ENCODE peak calls at places on chromosomes 11 and 22, in eight cellular contexts. S is A549, J is transverse colon, I is Caco-2, E is AG04450, L is fibroblast of pulmonary artery, Y is mesothelial cell of epicardium, Q is chondrocyte. X is an unnamed sample.

GRCh38 chr11:13487661-13488030 is 8.2 kb downstream of the PTH start:
- DNase-seq in S (peak; percentile 49), J (no peak), I (peak; percentile 59), E (no peak), L (peak; percentile 21), Y (no peak), Q (no peak), X (no peak)

GRCh38 chr11:117859713-117860112 is 16.7 kb downstream of the FXYD6 start:
- DNase-seq in S (no peak), J (no peak), I (no peak), E (no peak), L (no peak), Y (no peak), Q (no peak), X (no peak)

GRCh38 chr11:123580137-123580536 is 74.3 kb downstream of the SCN3B start:
- DNase-seq in S (no peak), J (no peak), I (no peak), E (no peak), L (no peak), Y (no peak), Q (no peak), X (no peak)

GRCh38 chr11:118078972-118079411 is 2.1 kb downstream of the TMPRSS4 start:
- DNase-seq in S (no peak), J (peak; percentile 49), I (peak; percentile 66), E (no peak), L (no peak), Y (no peak), Q (no peak), X (no peak)

GRCh38 chr11:31397239-31397834 is 27.7 kb downstream of the DNAJC24 start:
- DNase-seq in S (peak; percentile 5), J (no peak), I (no peak), E (no peak), L (peak; percentile 43), Y (no peak), Q (no peak), X (peak; percentile 21)

GRCh38 chr11:70108250-70108649 is 30.1 kb downstream of the ANO1 start:
- DNase-seq in S (no peak), J (no peak), I (no peak), E (peak; percentile 43), L (no peak), Y (no peak), Q (no peak), X (no peak)

GRCh38 chr22:31893460-31893859 is 50.9 kb upstream of the YWHAH start:
- DNase-seq in S (no peak), J (no peak), I (no peak), E (no peak), L (no peak), Y (no peak), Q (no peak), X (no peak)

GRCh38 chr11:2528301-2529050 is 83.7 kb downstream of the KCNQ1 start:
- DNase-seq in S (no peak), J (peak; percentile 32), I (peak; percentile 38), E (no peak), L (no peak), Y (peak; percentile 15), Q (peak; percentile 83), X (no peak)

GRCh38 chr22:29048822-29049654 is 12.6 kb downstream of the C22orf31 start:
- DNase-seq in S (no peak), J (no peak), I (no peak), E (no peak), L (no peak), Y (no peak), Q (no peak), X (no peak)

GRCh38 chr11:59669611-59670009 is 773 bp upstream of the PATL1 start:
- DNase-seq in S (no peak), J (peak; percentile 42), I (no peak), E (no peak), L (peak; percentile 78), Y (no peak), Q (no peak), X (no peak)

GRCh38 chr11:37946155-37946766 is 1348.2 kb upstream of the RAG2 start:
- DNase-seq in S (no peak), J (peak; percentile 12), I (no peak), E (peak; percentile 7), L (peak; percentile 76), Y (no peak), Q (no peak), X (no peak)

GRCh38 chr11:2824851-2825250 is 60.7 kb downstream of the CDKN1C start:
- DNase-seq in S (no peak), J (no peak), I (no peak), E (no peak), L (no peak), Y (no peak), Q (no peak), X (no peak)

GRCh38 chr22:18032455-18033101 is 8.2 kb upstream of the MICAL3 start:
- DNase-seq in S (no peak), J (no peak), I (no peak), E (no peak), L (peak; percentile 39), Y (no peak), Q (no peak), X (no peak)

GRCh38 chr11:57663975-57664374 is 3.9 kb upstream of the ZDHHC5 start:
- DNase-seq in S (no peak), J (no peak), I (no peak), E (no peak), L (no peak), Y (no peak), Q (no peak), X (no peak)

GRCh38 chr11:57662893-57663292 is 5.0 kb upstream of the ZDHHC5 start:
- DNase-seq in S (no peak), J (no peak), I (peak; percentile 60), E (no peak), L (no peak), Y (no peak), Q (no peak), X (no peak)

GRCh38 chr11:57668467-57668890 is 565 bp downstream of the ZDHHC5 start:
- DNase-seq in S (no peak), J (peak; percentile 40), I (no peak), E (no peak), L (no peak), Y (no peak), Q (no peak), X (no peak)

GRCh38 chr11:57667065-57667714 is 724 bp upstream of the ZDHHC5 start:
- DNase-seq in S (peak; percentile 96), J (peak; percentile 96), I (peak; percentile 99), E (peak; percentile 99), L (peak; percentile 100), Y (peak; percentile 91), Q (peak; percentile 97), X (peak; percentile 95)

DNA sequence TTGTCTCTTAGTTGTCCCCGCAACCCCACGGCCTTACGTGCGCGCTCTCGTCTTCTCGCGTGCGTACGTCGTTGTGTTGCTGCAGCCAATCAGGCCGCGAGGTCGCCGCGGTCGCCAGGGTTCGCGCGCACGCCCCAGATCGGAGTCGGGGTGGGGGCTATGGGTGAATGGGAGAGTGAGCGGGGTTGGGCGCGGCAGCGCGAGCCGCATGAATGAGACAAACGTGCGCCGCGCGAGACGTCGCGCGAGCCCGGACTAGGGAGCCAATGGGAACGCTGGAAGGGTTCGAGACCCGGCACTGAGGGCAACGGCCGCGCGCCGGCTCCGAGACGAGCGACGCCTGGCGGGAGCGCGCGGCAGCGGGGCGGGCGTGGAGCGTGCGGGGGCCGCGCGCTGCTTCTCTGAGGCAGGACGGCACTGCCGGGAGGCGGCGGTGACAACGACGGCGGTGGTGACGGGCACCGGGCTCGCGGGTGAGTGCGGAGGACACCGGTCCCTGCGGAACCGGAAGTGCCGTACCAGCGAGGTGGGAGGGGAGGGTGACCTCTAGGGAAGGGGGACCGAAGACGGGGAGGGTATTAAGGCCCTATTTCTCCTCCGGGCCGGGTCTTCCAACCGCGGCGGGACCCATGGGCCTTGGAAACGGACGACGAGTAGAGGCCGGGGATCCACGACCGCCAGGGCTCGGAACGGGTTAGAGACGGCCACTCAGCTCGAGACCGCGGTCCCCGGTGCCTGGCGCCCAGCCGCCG is at the start of gene ZDHHC5:
- DNase-seq in S (peak; percentile 99), J (peak; percentile 99), I (peak; percentile 100), E (peak; percentile 100), L (peak; percentile 100), Y (peak; percentile 97), Q (peak; percentile 100), X (peak; percentile 97)
- TF ChIP-seq CTCF in S (no peak), J (peak; percentile 54), I (peak; percentile 46), E (peak; percentile 34), L (no peak), Y (peak; percentile 65), Q (peak; percentile 78), X (peak; percentile 41)

DNA sequence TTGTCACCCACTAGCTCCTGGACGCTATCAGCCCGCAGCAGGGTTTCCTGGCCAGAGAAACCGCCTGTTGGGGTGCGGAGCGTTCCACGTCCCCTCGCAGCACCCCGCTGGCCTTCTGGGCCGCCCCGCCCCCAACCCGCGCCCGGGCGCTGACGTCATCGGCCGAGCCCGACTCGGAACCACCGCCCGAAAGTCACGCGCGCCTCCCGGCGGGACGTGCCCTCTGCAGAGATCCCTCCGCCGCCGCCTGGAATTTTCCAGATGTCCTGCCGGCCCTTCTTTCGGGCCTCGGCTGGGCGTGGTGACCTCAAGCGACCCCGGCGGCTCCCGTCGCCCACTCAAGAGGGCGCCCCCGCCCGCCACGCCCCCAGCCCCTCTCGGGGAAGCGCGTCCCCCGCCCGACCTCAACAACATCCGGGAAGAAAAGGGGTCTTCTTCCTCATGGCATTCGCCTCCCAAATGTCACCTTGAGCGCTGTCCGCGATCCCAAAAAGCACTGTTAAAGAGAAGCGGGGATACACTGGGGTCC is 430 bp upstream of the NEAT1 start:
- DNase-seq in S (no peak), J (peak; percentile 99), I (peak; percentile 98), E (peak; percentile 96), L (peak; percentile 99), Y (peak; percentile 92), Q (peak; percentile 98), X (peak; percentile 78)
- TF ChIP-seq CTCF in S (peak; percentile 17), J (no peak), I (no peak), E (no peak), L (no peak), Y (no peak), Q (peak; percentile 40), X (no peak)

GRCh38 chr11:66887531-66887930 is 30.7 kb downstream of the LRFN4 start:
- DNase-seq in S (no peak), J (no peak), I (no peak), E (no peak), L (no peak), Y (no peak), Q (no peak), X (no peak)

GRCh38 chr11:66886671-66887221 is 29.9 kb downstream of the LRFN4 start:
- DNase-seq in S (peak; percentile 95), J (no peak), I (no peak), E (no peak), L (peak; percentile 66), Y (no peak), Q (no peak), X (no peak)

GRCh38 chr11:66886317-66886588 is 29.4 kb downstream of the LRFN4 start:
- DNase-seq in S (no peak), J (no peak), I (no peak), E (no peak), L (no peak), Y (no peak), Q (no peak), X (no peak)

GRCh38 chr11:66884443-66884842 is 27.6 kb downstream of the LRFN4 start:
- DNase-seq in S (no peak), J (no peak), I (no peak), E (no peak), L (no peak), Y (no peak), Q (no peak), X (no peak)

GRCh38 chr11:66885469-66886316 is 28.8 kb downstream of the LRFN4 start:
- DNase-seq in S (no peak), J (no peak), I (no peak), E (no peak), L (no peak), Y (no peak), Q (no peak), X (no peak)
- TF ChIP-seq CTCF in S (no peak), J (no peak), I (no peak), E (no peak), L (no peak), Y (no peak), Q (no peak), X (no peak)

GRCh38 chr11:63639195-63639832 is 25.1 kb upstream of the PLAAT3 start:
- DNase-seq in S (peak; percentile 31), J (no peak), I (no peak), E (no peak), L (peak; percentile 55), Y (no peak), Q (no peak), X (no peak)
- TF ChIP-seq CTCF in S (peak; percentile 53), J (peak; percentile 42), I (peak; percentile 46), E (peak; percentile 30), L (peak; percentile 25), Y (peak; percentile 77), Q (peak; percentile 80), X (no peak)